ENCODE peak calls at places on chromosomes 12 and 14, in four cellular contexts. W, X, I and N are unnamed samples. For H3K4me1, the result is how much of the 10 kb centered on the place peaks cover.

GRCh38 chr14:77106666-77107065 is 8.6 kb downstream of the CIPC start:
- DNase-seq in X (no peak), I (no peak), W (no peak), N (no peak)

GRCh38 chr12:868722-869121 is 80.8 kb downstream of the RAD52 start:
- DNase-seq in I (no peak), W (no peak), X (no peak), N (no peak)

GRCh38 chr14:96576937-96577336 is 74.8 kb downstream of the PAPOLA start:
- DNase-seq in X (no peak), I (no peak), W (no peak), N (no peak)

GRCh38 chr12:105961821-105962671 is 176.7 kb downstream of the NUAK1 start:
- DNase-seq in X (no peak), W (no peak), I (no peak), N (no peak)

GRCh38 chr12:32107376-32108267 is 975 bp downstream of the BICD1 start:
- DNase-seq in I (peak), W (no peak), X (peak), N (no peak)

GRCh38 chr12:95390932-95391331 is 83.0 kb upstream of the METAP2 start:
- DNase-seq in X (no peak), W (no peak), I (no peak), N (no peak)

GRCh38 chr12:123070267-123071081 is 80.4 kb downstream of the PITPNM2 start:
- DNase-seq in W (no peak), I (no peak), X (no peak), N (no peak)

GRCh38 chr14:74647834-74648361 is 35.9 kb upstream of the LTBP2 start:
- DNase-seq in X (no peak), W (no peak), I (peak), N (no peak)

GRCh38 chr12:96194901-96195844 is 998 bp downstream of the ELK3 start:
- DNase-seq in I (peak), X (peak), W (no peak), N (peak)

GRCh38 chr14:72594099-72594901 is 299.6 kb downstream of the DPF3 start:
- DNase-seq in I (no peak), W (no peak), X (no peak), N (no peak)

GRCh38 chr12:130859128-130859527 is 12.7 kb upstream of the RAN start:
- DNase-seq in X (no peak), I (no peak), W (no peak), N (no peak)

GRCh38 chr12:22415342-22416309 is 81.1 kb upstream of the ST8SIA1 start:
- DNase-seq in I (no peak), W (no peak), X (no peak), N (no peak)

GRCh38 chr14:21997300-21997699 is 323.7 kb upstream of the OR4E1 start:
- DNase-seq in W (no peak), I (no peak), X (no peak), N (no peak)

GRCh38 chr14:66311935-66312334 is 174.2 kb upstream of the CCDC196 start:
- DNase-seq in I (no peak), X (no peak), W (no peak), N (no peak)

GRCh38 chr12:46108721-46109120 is 118.3 kb upstream of the SCAF11 start:
- DNase-seq in X (no peak), W (no peak), I (no peak), N (no peak)

GRCh38 chr12:81224626-81225025 is 146.7 kb downstream of the ACSS3 start:
- DNase-seq in W (no peak), X (no peak), I (no peak), N (no peak)

GRCh38 chr14:101004954-101005353 is 101.4 kb upstream of the RTL1 start:
- DNase-seq in X (peak), W (no peak), I (no peak), N (no peak)

GRCh38 chr14:29339491-29339890 is 572.9 kb downstream of the FOXG1 start:
- DNase-seq in W (no peak), X (no peak), I (no peak), N (no peak)

GRCh38 chr12:95205685-95206084 is 11.6 kb downstream of the FGD6 start:
- DNase-seq in I (peak), W (no peak), X (peak), N (no peak)

GRCh38 chr12:82805812-82806497 is 119.2 kb downstream of the TMTC2 start:
- DNase-seq in I (no peak), X (no peak), W (no peak), N (no peak)

GRCh38 chr14:22502007-22502406 is 87.0 kb downstream of the DAD1 start:
- DNase-seq in W (no peak), I (no peak), X (peak), N (peak)

GRCh38 chr12:55681142-55682077 is 26.3 kb downstream of the ITGA7 start:
- DNase-seq in I (no peak), X (peak), W (peak), N (peak)

GRCh38 chr14:68964300-68965093 is 14.6 kb downstream of the ACTN1 start:
- DNase-seq in W (no peak), X (no peak), I (no peak), N (no peak)

GRCh38 chr14:28766505-28767238 is at the start of gene FOXG1:
- DNase-seq in I (no peak), W (no peak), X (no peak), N (no peak)

GRCh38 chr12:15323530-15323929 is 1.2 kb downstream of the PTPRO start:
- DNase-seq in I (no peak), X (no peak), W (no peak), N (no peak)

GRCh38 chr12:114895822-114896221 is 211.8 kb upstream of the TBX3 start:
- DNase-seq in X (no peak), W (no peak), I (no peak), N (no peak)

GRCh38 chr12:93011100-93011499 is 82.0 kb upstream of the EEA1 start:
- DNase-seq in W (no peak), X (no peak), I (no peak), N (no peak)

GRCh38 chr14:100271247-100271939 is 32.4 kb downstream of the YY1 start:
- DNase-seq in I (peak), X (no peak), W (no peak), N (no peak)

GRCh38 chr14:24362241-24362960 is 5.6 kb upstream of the NFATC4 start:
- DNase-seq in W (no peak), I (no peak), X (no peak), N (no peak)

GRCh38 chr12:20475542-20475941 is 107.2 kb downstream of the PDE3A start:
- DNase-seq in W (no peak), X (no peak), I (no peak), N (no peak)

GRCh38 chr14:31326111-31326510 is 94.2 kb downstream of the HEATR5A start:
- DNase-seq in W (no peak), I (no peak), X (no peak), N (no peak)

GRCh38 chr12:53324113-53324778 is 2.8 kb upstream of the AAAS start:
- DNase-seq in W (no peak), I (no peak), X (peak), N (peak)

GRCh38 chr12:119592232-119592631 is 1.3 kb upstream of the TMEM233 start:
- DNase-seq in W (no peak), X (no peak), I (no peak), N (no peak)

GRCh38 chr12:91657016-91657415 is 474.4 kb upstream of the DCN start:
- DNase-seq in X (no peak), W (no peak), I (no peak), N (no peak)

GRCh38 chr14:103803661-103804060 is 43.7 kb downstream of the PPP1R13B start:
- DNase-seq in X (no peak), W (no peak), I (no peak), N (no peak)

GRCh38 chr14:104289485-104289884 is 151.1 kb downstream of the KIF26A start:
- DNase-seq in X (no peak), W (peak), I (no peak), N (peak)

GRCh38 chr14:73209943-73210342 is 27.4 kb upstream of the PAPLN start:
- DNase-seq in X (no peak), W (no peak), I (no peak), N (no peak)

GRCh38 chr14:89617471-89618291 is 200.6 kb upstream of the FOXN3 start:
- DNase-seq in X (no peak), I (peak), W (no peak), N (no peak)
- H3K4me1 ChIP-seq in X (under half), I (under half), W (under half), N (half or more)

DNA sequence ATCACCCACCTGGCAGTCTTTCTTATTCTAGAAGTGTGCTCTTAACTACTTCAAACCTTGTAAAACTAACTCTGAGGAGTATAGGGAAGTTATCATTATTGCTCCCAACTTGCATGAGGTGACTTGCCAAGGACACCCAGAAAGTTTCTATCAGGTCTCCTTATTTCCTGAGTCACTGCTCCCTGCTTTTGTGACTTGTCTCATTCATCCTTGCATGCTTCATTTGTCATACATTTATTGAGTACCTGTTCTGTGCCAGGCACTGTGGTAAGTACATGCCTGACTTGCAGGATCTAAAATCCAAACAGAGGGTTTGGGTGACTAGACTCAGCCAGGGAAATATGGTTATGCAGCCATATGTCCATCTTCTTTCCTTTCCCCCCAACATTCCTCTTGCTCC is 25.5 kb downstream of the CFAP251 start:
- DNase-seq in W (no peak), X (no peak), I (no peak), N (no peak)
- H3K4me1 ChIP-seq in W (under half), X (under half), I (under half), N (under half)

GRCh38 chr12:89256060-89256459 is 96.2 kb downstream of the DUSP6 start:
- DNase-seq in I (no peak), X (no peak), W (no peak), N (no peak)

GRCh38 chr12:89252284-89252683 is 100.0 kb downstream of the DUSP6 start:
- DNase-seq in X (no peak), I (no peak), W (no peak), N (no peak)

GRCh38 chr12:89251326-89252237 is 100.7 kb downstream of the DUSP6 start:
- DNase-seq in I (no peak), X (no peak), W (no peak), N (no peak)

GRCh38 chr12:89250648-89251047 is 101.7 kb downstream of the DUSP6 start:
- DNase-seq in W (no peak), I (no peak), X (no peak), N (no peak)

GRCh38 chr12:89253483-89253882 is 98.8 kb downstream of the DUSP6 start:
- DNase-seq in X (no peak), I (no peak), W (no peak), N (no peak)
- H3K4me1 ChIP-seq in X (under half), I (under half), W (under half), N (under half)

GRCh38 chr12:101745481-101745880 is 6.2 kb upstream of the SYCP3 start:
- DNase-seq in W (no peak), X (no peak), I (no peak), N (no peak)

GRCh38 chr12:101743242-101743641 is 4.0 kb upstream of the SYCP3 start:
- DNase-seq in X (no peak), W (no peak), I (no peak), N (no peak)

GRCh38 chr12:101746661-101747060 is 7.4 kb upstream of the SYCP3 start:
- DNase-seq in X (no peak), W (no peak), I (no peak), N (no peak)

GRCh38 chr12:101740980-101741379 is 1.7 kb upstream of the SYCP3 start:
- DNase-seq in W (no peak), X (no peak), I (no peak), N (no peak)

GRCh38 chr12:101743724-101744472 is 4.6 kb upstream of the SYCP3 start:
- DNase-seq in X (no peak), W (no peak), I (no peak), N (no peak)
- H3K4me1 ChIP-seq in X (under half), W (under half), I (under half), N (under half)

DNA sequence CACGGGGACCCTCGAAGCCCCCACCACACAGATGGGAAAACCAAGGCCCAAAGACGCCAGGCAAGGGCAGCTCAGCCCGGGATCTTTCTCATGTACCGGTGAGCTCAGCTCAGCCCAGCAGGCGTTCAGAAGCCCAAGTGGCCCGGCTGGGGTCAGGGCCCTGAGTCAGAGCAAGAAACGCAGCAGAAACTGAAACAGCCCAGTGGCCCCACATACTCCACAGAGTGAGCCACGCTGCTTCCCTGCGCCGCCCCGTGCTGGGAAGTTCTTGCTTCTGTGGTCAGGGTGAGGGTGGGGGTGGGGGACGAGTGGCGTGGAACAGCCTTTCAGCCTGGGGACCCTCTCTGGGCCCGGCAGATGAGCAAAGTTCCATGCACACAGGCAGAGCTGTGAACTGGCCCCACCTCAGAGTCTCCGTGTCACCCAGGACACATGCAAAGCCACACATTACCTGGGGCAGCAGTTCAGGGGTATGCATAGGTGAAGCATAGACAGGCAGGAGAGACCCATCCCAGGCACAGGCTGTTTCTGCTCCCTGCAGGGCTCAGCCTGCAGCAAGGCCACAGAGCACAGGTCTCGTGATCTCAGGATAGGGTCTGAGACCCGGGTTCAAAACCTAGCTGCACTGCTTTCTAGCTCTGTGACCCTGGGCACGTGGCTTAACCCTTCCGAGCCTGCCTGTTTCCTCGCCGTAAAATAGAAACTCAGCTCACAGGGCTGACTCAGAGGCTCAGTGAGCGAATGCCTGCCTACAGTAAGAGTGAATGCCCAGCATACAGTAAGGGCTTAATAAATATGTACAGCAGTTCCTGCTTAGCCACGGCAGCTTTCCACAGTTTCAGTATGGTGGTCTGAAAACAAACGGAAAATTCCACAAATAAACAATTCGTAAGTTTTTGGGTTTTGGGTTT is 21.6 kb downstream of the NCOR2 start:
- DNase-seq in X (no peak), I (no peak), W (peak), N (no peak)
- H3K4me1 ChIP-seq in X (under half), I (under half), W (half or more), N (half or more)

DNA sequence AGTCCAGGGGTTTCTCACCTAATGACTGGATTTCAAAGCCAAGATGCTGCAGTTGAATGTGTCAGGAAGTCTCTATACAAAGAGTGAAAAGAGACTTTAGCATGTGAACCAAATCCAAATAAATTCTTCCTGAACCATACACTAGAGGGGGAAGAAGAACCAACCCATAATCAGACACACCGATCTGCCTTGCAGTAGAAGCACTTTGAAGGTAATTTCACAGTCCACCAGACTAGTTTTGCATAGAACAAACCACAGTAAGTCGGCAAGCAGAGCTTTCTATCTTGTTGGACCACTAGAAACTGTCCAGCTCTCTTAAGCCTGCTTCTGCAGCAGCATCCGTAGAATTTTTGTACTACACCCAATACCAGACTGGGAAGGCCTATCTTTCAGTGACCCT is 39.3 kb downstream of the FIGNL2 start:
- DNase-seq in I (no peak), W (no peak), X (no peak), N (no peak)
- H3K4me1 ChIP-seq in I (under half), W (under half), X (under half), N (under half)

GRCh38 chr12:10721654-10722501 is 1.2 kb downstream of the YBX3 start:
- DNase-seq in W (peak), I (peak), X (peak), N (peak)
- H3K4me1 ChIP-seq in W (under half), I (under half), X (under half), N (half or more)

GRCh38 chr12:47813491-47814196 is 6.1 kb downstream of the HDAC7 start:
- DNase-seq in I (no peak), X (no peak), W (no peak), N (no peak)
- H3K4me1 ChIP-seq in I (under half), X (under half), W (half or more), N (half or more)

DNA sequence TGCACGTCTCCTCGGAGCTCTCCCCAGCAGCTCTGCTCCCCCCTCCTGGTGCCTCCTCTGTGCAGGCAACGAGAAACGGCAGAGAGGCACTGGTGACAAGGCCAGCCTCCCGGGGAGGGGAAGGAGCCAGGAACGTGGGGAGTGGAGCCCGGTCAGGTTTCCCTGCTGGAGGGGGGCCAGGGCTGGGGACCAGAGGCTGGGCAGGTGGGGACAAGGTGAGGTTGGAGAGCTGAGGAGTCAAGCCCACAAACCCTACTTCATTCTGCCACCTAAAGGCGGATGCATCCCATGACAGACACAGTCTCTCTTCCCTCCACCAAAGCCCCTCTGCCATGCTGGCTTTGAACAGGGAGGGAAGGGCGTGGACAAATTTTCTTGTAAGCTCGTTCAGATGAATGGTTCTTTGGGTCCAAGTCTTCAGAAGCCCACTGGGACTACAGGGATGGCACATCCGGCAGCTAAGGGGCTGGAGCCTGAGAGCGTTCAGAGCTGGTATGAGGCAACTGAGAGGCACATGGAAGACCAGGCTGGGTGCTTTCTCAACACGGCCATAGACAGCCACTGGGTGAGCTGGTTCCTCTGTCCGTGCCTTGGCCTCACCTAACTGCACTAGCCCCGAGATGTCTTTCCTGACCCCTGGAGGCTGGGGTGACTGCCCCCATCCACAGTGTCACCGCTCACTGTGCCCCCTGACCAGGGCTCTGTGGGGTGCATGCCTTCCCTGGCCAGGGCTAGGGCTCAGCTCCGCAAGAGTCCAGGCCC is 105.9 kb downstream of the RBM19 start:
- DNase-seq in W (no peak), I (no peak), X (no peak), N (no peak)
- H3K4me1 ChIP-seq in W (under half), I (under half), X (under half), N (under half)